ENCODE peak calls at places on chromosomes 4 and X, in nine cellular contexts. U is H9, D is HCT116, H is progenitor cell of endocrine pancreas, W is transverse colon, F is NB4, L is breast epithelium, M is left lung, C is foreskin fibroblast. J is an unnamed sample.
A peak's percentile ranks its signal among the peaks of the same experiment; 100 is the strongest.

GRCh38 chr4:74934822-74935326 is 2.0 kb downstream of the PARM1 start:
- DNase-seq in U (no peak), D (no peak), H (no peak), W (no peak), F (no peak), L (no peak), M (no peak), C (no peak), J (no peak)

GRCh38 chr4:158906073-158906472 is 137.2 kb downstream of the FNIP2 start:
- DNase-seq in U (no peak), D (no peak), H (no peak), W (no peak), F (no peak), L (no peak), M (no peak), C (no peak), J (no peak)

GRCh38 chr4:1205641-1206298 is 33.4 kb upstream of the SPON2 start:
- DNase-seq in U (peak; percentile 23), D (no peak), H (peak; percentile 8), W (peak; percentile 13), F (no peak), L (peak; percentile 31), M (peak; percentile 30), C (no peak), J (peak; percentile 12)

GRCh38 chr4:174714393-174715211 is 114.4 kb downstream of the GLRA3 start:
- DNase-seq in U (peak; percentile 39), D (peak; percentile 59), H (peak; percentile 10), W (peak; percentile 16), F (peak; percentile 50), L (no peak), M (no peak), C (peak; percentile 17), J (no peak)

GRCh38 chrX:9207142-9207541 is 173.2 kb upstream of the FAM9B start:
- DNase-seq in U (no peak), D (no peak), H (no peak), W (no peak), F (no peak), L (no peak), M (no peak), C (peak; percentile 17), J (no peak)

GRCh38 chrX:118208476-118208875 is 91.9 kb upstream of the KLHL13 start:
- DNase-seq in U (no peak), D (no peak), H (no peak), W (no peak), F (no peak), L (no peak), M (no peak), C (no peak), J (no peak)

GRCh38 chr4:106240699-106241098 is 75.3 kb downstream of the TBCK start:
- DNase-seq in U (no peak), D (no peak), H (no peak), W (no peak), F (no peak), L (no peak), M (no peak), C (no peak), J (no peak)

GRCh38 chr4:109588176-109588575 is 28.1 kb downstream of the MCUB start:
- DNase-seq in U (no peak), D (no peak), H (no peak), W (no peak), F (no peak), L (no peak), M (no peak), C (no peak), J (no peak)

GRCh38 chr4:75821966-75822365 is 80.3 kb downstream of the PPEF2 start:
- DNase-seq in U (no peak), D (no peak), H (no peak), W (no peak), F (no peak), L (no peak), M (no peak), C (peak; percentile 66), J (no peak)

GRCh38 chr4:144820706-144821105 is 174.8 kb downstream of the HHIP start:
- DNase-seq in U (no peak), D (no peak), H (no peak), W (no peak), F (no peak), L (no peak), M (no peak), C (peak; percentile 88), J (no peak)

GRCh38 chrX:132270699-132271098 is 51.5 kb upstream of the RAP2C start:
- DNase-seq in U (no peak), D (no peak), H (no peak), W (peak; percentile 18), F (no peak), L (no peak), M (no peak), C (peak; percentile 93), J (no peak)

GRCh38 chr4:27358269-27358668 is 497.6 kb downstream of the STIM2 start:
- DNase-seq in U (no peak), D (no peak), H (no peak), W (no peak), F (no peak), L (no peak), M (no peak), C (no peak), J (no peak)

GRCh38 chr4:27360651-27361347 is 500.2 kb downstream of the STIM2 start:
- DNase-seq in U (no peak), D (no peak), H (no peak), W (no peak), F (no peak), L (no peak), M (no peak), C (peak; percentile 78), J (no peak)

DNA sequence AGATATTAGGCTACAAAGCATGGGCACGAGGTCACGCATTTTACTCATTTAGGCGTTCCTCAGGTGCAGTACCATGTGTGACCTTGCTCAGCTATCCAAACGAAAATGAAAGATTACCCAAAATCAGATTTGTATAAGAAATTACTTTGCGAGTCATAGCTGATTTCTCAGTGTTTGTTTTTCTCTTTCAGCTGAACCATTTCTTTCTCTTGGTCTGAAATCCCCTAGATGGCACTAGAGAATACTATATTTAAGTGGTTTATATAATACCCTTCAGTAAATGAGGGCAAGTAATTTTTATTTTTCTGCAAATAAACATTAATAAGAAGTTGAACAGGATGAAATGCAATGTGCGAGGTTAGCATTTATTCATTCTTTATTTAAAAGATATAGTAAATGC is 496.6 kb downstream of the STIM2 start:
- DNase-seq in U (no peak), D (no peak), H (no peak), W (no peak), F (no peak), L (no peak), M (no peak), C (peak; percentile 41), J (no peak)
- TF ChIP-seq CTCF in U (peak; percentile 56), D (peak; percentile 33), H (peak; percentile 38), W (no peak), F (no peak), L (no peak), M (peak; percentile 22), C (peak; percentile 22), J (no peak)

DNA sequence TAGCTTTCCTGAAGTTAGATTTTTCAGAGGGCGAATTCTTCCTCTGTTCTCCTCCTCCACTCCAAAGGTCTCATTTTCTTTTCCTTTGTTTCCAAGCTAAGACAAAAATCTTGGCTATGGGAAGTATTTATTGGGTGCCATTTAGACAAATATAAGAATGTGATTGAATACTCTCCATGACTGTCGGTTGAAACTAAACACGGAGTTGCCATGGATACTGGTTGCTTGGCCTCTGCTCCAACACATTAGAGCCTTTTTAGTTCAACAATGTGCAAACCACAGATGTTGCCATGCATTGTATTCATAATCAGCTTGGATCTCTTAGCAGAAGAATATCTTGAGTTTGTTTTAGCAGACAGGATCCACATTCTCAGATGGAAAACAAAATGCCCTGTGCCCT is 366.5 kb upstream of the LCORL start:
- DNase-seq in U (no peak), D (no peak), H (no peak), W (no peak), F (no peak), L (no peak), M (no peak), C (no peak), J (no peak)
- TF ChIP-seq CTCF in U (no peak), D (no peak), H (no peak), W (no peak), F (no peak), L (no peak), M (no peak), C (no peak), J (no peak)

DNA sequence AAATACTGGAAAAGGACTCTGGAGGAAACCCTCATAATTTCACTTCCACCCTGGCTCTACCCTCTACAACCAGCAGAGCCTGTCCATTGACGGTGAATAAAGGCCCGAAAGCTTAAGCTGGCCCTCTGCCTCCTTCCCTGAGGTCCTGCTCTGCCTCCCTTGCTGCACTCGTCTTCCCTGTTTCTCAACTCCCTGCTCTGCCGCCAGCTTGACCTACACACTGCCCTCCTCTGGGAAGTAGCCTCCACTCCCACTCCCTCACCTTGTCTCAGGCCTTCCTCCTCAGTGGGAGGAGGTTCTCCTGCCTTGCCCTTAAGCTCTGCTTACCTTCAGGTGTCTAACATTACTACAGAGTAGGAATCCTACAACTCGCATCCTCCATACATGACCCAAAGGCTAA is 608.6 kb upstream of the NR3C2 start:
- DNase-seq in U (peak; percentile 56), D (no peak), H (no peak), W (no peak), F (no peak), L (no peak), M (no peak), C (no peak), J (no peak)
- TF ChIP-seq CTCF in U (peak; percentile 19), D (no peak), H (no peak), W (no peak), F (no peak), L (no peak), M (no peak), C (no peak), J (no peak)

GRCh38 chr4:101123231-101123630 is 224.1 kb downstream of the PPP3CA start:
- DNase-seq in U (no peak), D (peak; percentile 94), H (no peak), W (peak; percentile 19), F (no peak), L (no peak), M (no peak), C (no peak), J (no peak)

GRCh38 chr4:101119141-101119540 is 228.2 kb downstream of the PPP3CA start:
- DNase-seq in U (no peak), D (no peak), H (no peak), W (no peak), F (no peak), L (no peak), M (no peak), C (no peak), J (no peak)

GRCh38 chr4:101125045-101125713 is 222.1 kb downstream of the PPP3CA start:
- DNase-seq in U (no peak), D (no peak), H (no peak), W (no peak), F (no peak), L (no peak), M (no peak), C (no peak), J (no peak)

GRCh38 chr4:101118641-101119040 is 228.7 kb downstream of the PPP3CA start:
- DNase-seq in U (no peak), D (no peak), H (no peak), W (no peak), F (no peak), L (no peak), M (no peak), C (no peak), J (no peak)

DNA sequence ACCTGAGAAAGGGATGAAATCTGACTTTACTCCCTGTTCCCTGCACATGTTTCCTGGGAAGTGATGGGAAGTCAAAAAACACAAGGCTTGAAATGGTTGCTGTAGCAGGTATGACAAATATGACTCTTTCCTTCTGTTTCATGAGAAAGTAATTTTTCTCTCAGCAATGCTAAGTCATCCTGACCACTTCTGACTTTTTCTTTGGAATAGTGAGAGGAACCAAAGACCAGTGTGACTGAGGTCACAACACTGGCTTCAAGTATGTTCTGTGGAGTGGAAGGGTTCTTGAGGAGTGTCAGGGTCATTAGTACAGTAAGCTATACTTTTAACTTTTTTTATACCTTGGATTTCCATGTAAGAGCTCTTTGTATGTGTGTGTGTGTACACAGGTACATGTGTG is 225.3 kb downstream of the PPP3CA start:
- DNase-seq in U (no peak), D (no peak), H (no peak), W (no peak), F (no peak), L (no peak), M (no peak), C (no peak), J (no peak)
- TF ChIP-seq CTCF in U (no peak), D (no peak), H (no peak), W (no peak), F (no peak), L (no peak), M (no peak), C (no peak), J (no peak)

J was measured in activated B cell treated with CpG ODN at 0.5 μM for 24 hours.